ENCODE peak calls at places on chromosomes 3 and 15, in six cellular contexts. One of them, this sample, is unnamed.

GRCh38 chr15:91849749-91850161 is 3.8 kb upstream of the SLCO3A1 start:
- DNase-seq in GM23248: peak
- DNase-seq in ecto neural progenitor cell: no peak
- DNase-seq in NCI-H187 treated with DMSO at 0.1 percent for 48 hours: no peak
- DNase-seq in NCI-H1694 treated with DMSO at 0.1 percent for 48 hours: peak
- DNase-seq in AG04450: no peak
- DNase-seq in this sample: peak

GRCh38 chr3:188683032-188683491 is 488.7 kb upstream of the TPRG1 start:
- DNase-seq in AG04450: peak
- DNase-seq in GM23248: peak
- DNase-seq in NCI-H1694 treated with DMSO at 0.1 percent for 48 hours: no peak
- DNase-seq in ecto neural progenitor cell: no peak
- DNase-seq in NCI-H187 treated with DMSO at 0.1 percent for 48 hours: no peak
- DNase-seq in this sample: peak

GRCh38 chr3:76267991-76268390 is 482.6 kb upstream of the ZNF717 start:
- DNase-seq in NCI-H187 treated with DMSO at 0.1 percent for 48 hours: no peak
- DNase-seq in ecto neural progenitor cell: no peak
- DNase-seq in AG04450: no peak
- DNase-seq in NCI-H1694 treated with DMSO at 0.1 percent for 48 hours: no peak
- DNase-seq in GM23248: no peak
- DNase-seq in this sample: no peak

GRCh38 chr15:83207622-83208356 is at the start of gene HDGFL3:
- DNase-seq in NCI-H1694 treated with DMSO at 0.1 percent for 48 hours: no peak
- DNase-seq in ecto neural progenitor cell: peak
- DNase-seq in NCI-H187 treated with DMSO at 0.1 percent for 48 hours: no peak
- DNase-seq in AG04450: no peak
- DNase-seq in GM23248: peak
- DNase-seq in this sample: peak

GRCh38 chr15:73394782-73395181 is 26.0 kb upstream of the HCN4 start:
- DNase-seq in GM23248: no peak
- DNase-seq in AG04450: no peak
- DNase-seq in NCI-H187 treated with DMSO at 0.1 percent for 48 hours: no peak
- DNase-seq in NCI-H1694 treated with DMSO at 0.1 percent for 48 hours: peak
- DNase-seq in ecto neural progenitor cell: no peak
- DNase-seq in this sample: no peak

GRCh38 chr3:140584549-140584948 is 93.3 kb upstream of the TRIM42 start:
- DNase-seq in GM23248: no peak
- DNase-seq in ecto neural progenitor cell: no peak
- DNase-seq in AG04450: no peak
- DNase-seq in NCI-H1694 treated with DMSO at 0.1 percent for 48 hours: no peak
- DNase-seq in NCI-H187 treated with DMSO at 0.1 percent for 48 hours: no peak
- DNase-seq in this sample: no peak

GRCh38 chr15:69591905-69592508 is 139.4 kb downstream of the RPLP1 start:
- DNase-seq in NCI-H1694 treated with DMSO at 0.1 percent for 48 hours: no peak
- DNase-seq in NCI-H187 treated with DMSO at 0.1 percent for 48 hours: peak
- DNase-seq in AG04450: no peak
- DNase-seq in ecto neural progenitor cell: no peak
- DNase-seq in GM23248: no peak
- DNase-seq in this sample: no peak

GRCh38 chr3:197023998-197024651 is 5.5 kb downstream of the MELTF start:
- DNase-seq in ecto neural progenitor cell: no peak
- DNase-seq in NCI-H1694 treated with DMSO at 0.1 percent for 48 hours: no peak
- DNase-seq in AG04450: no peak
- DNase-seq in NCI-H187 treated with DMSO at 0.1 percent for 48 hours: no peak
- DNase-seq in GM23248: peak
- DNase-seq in this sample: no peak

GRCh38 chr3:161316006-161316689 is 55.2 kb downstream of the SPTSSB start:
- DNase-seq in NCI-H187 treated with DMSO at 0.1 percent for 48 hours: no peak
- DNase-seq in GM23248: peak
- DNase-seq in AG04450: no peak
- DNase-seq in NCI-H1694 treated with DMSO at 0.1 percent for 48 hours: no peak
- DNase-seq in ecto neural progenitor cell: no peak
- DNase-seq in this sample: peak

GRCh38 chr3:134356411-134357040 is 17.7 kb downstream of the AMOTL2 start:
- DNase-seq in NCI-H1694 treated with DMSO at 0.1 percent for 48 hours: no peak
- DNase-seq in AG04450: no peak
- DNase-seq in GM23248: no peak
- DNase-seq in ecto neural progenitor cell: no peak
- DNase-seq in NCI-H187 treated with DMSO at 0.1 percent for 48 hours: no peak
- DNase-seq in this sample: no peak

GRCh38 chr3:139657936-139658335 is 19.8 kb downstream of the NMNAT3 start:
- DNase-seq in AG04450: no peak
- DNase-seq in ecto neural progenitor cell: no peak
- DNase-seq in NCI-H187 treated with DMSO at 0.1 percent for 48 hours: no peak
- DNase-seq in GM23248: no peak
- DNase-seq in NCI-H1694 treated with DMSO at 0.1 percent for 48 hours: no peak
- DNase-seq in this sample: no peak

GRCh38 chr3:191702121-191702520 is 241.2 kb downstream of the PYDC2 start:
- DNase-seq in NCI-H1694 treated with DMSO at 0.1 percent for 48 hours: no peak
- DNase-seq in ecto neural progenitor cell: no peak
- DNase-seq in AG04450: no peak
- DNase-seq in NCI-H187 treated with DMSO at 0.1 percent for 48 hours: no peak
- DNase-seq in GM23248: no peak
- DNase-seq in this sample: no peak

GRCh38 chr15:38652183-38652794 is 87.7 kb upstream of the RASGRP1 start:
- DNase-seq in NCI-H1694 treated with DMSO at 0.1 percent for 48 hours: no peak
- DNase-seq in AG04450: no peak
- DNase-seq in NCI-H187 treated with DMSO at 0.1 percent for 48 hours: no peak
- DNase-seq in GM23248: no peak
- DNase-seq in ecto neural progenitor cell: no peak
- DNase-seq in this sample: no peak

GRCh38 chr3:22835041-22835440 is 368.1 kb upstream of the UBE2E2 start:
- DNase-seq in NCI-H187 treated with DMSO at 0.1 percent for 48 hours: no peak
- DNase-seq in ecto neural progenitor cell: no peak
- DNase-seq in NCI-H1694 treated with DMSO at 0.1 percent for 48 hours: no peak
- DNase-seq in AG04450: no peak
- DNase-seq in GM23248: peak
- DNase-seq in this sample: peak

GRCh38 chr15:98873441-98874218 is 134.0 kb downstream of the PGPEP1L start:
- DNase-seq in NCI-H187 treated with DMSO at 0.1 percent for 48 hours: no peak
- DNase-seq in ecto neural progenitor cell: no peak
- DNase-seq in NCI-H1694 treated with DMSO at 0.1 percent for 48 hours: no peak
- DNase-seq in GM23248: peak
- DNase-seq in AG04450: no peak
- DNase-seq in this sample: peak

GRCh38 chr15:34914316-34914715 is 55.2 kb downstream of the AQR start:
- DNase-seq in ecto neural progenitor cell: no peak
- DNase-seq in NCI-H1694 treated with DMSO at 0.1 percent for 48 hours: no peak
- DNase-seq in GM23248: no peak
- DNase-seq in AG04450: no peak
- DNase-seq in NCI-H187 treated with DMSO at 0.1 percent for 48 hours: no peak
- DNase-seq in this sample: no peak

GRCh38 chr3:52533623-52534280 is at the start of gene NT5DC2:
- DNase-seq in AG04450: no peak
- DNase-seq in GM23248: peak
- DNase-seq in NCI-H187 treated with DMSO at 0.1 percent for 48 hours: no peak
- DNase-seq in ecto neural progenitor cell: peak
- DNase-seq in NCI-H1694 treated with DMSO at 0.1 percent for 48 hours: peak
- DNase-seq in this sample: peak

GRCh38 chr15:52496776-52497470 is 31.8 kb downstream of the MYO5A start:
- DNase-seq in GM23248: peak
- DNase-seq in ecto neural progenitor cell: no peak
- DNase-seq in NCI-H1694 treated with DMSO at 0.1 percent for 48 hours: peak
- DNase-seq in NCI-H187 treated with DMSO at 0.1 percent for 48 hours: no peak
- DNase-seq in AG04450: no peak
- DNase-seq in this sample: peak

GRCh38 chr3:151837057-151837456 is 23.1 kb downstream of the AADAC start:
- DNase-seq in GM23248: peak
- DNase-seq in NCI-H1694 treated with DMSO at 0.1 percent for 48 hours: no peak
- DNase-seq in NCI-H187 treated with DMSO at 0.1 percent for 48 hours: no peak
- DNase-seq in ecto neural progenitor cell: no peak
- DNase-seq in AG04450: peak
- DNase-seq in this sample: peak

GRCh38 chr15:38474155-38474757 is 20.3 kb downstream of the FAM98B start:
- DNase-seq in ecto neural progenitor cell: no peak
- DNase-seq in AG04450: no peak
- DNase-seq in NCI-H187 treated with DMSO at 0.1 percent for 48 hours: peak
- DNase-seq in GM23248: peak
- DNase-seq in NCI-H1694 treated with DMSO at 0.1 percent for 48 hours: peak
- DNase-seq in this sample: peak

GRCh38 chr15:70714575-70714974 is 48.8 kb downstream of the UACA start:
- DNase-seq in NCI-H1694 treated with DMSO at 0.1 percent for 48 hours: no peak
- DNase-seq in NCI-H187 treated with DMSO at 0.1 percent for 48 hours: no peak
- DNase-seq in GM23248: peak
- DNase-seq in AG04450: no peak
- DNase-seq in ecto neural progenitor cell: no peak
- DNase-seq in this sample: no peak